ENCODE peak calls at places on chromosomes 7 and 10, in seven cellular contexts. B, I, A, N, V, W and R are unnamed samples.

GRCh38 chr10:109845308-109845707 is 78.0 kb downstream of the XPNPEP1 start:
- DNase-seq in B (no peak), I (no peak), A (no peak), N (no peak), V (no peak), W (no peak), R (no peak)

GRCh38 chr10:29725133-29725720 is 90.5 kb upstream of the SVIL start:
- DNase-seq in B (no peak), I (no peak), A (no peak), N (no peak), V (no peak), W (no peak), R (no peak)

GRCh38 chr7:79046061-79046460 is 407.4 kb downstream of the MAGI2 start:
- DNase-seq in B (no peak), I (no peak), A (no peak), N (no peak), V (no peak), W (no peak), R (no peak)

GRCh38 chr7:151392002-151392401 is 17.8 kb downstream of the WDR86 start:
- DNase-seq in B (no peak), I (no peak), A (no peak), N (peak), V (no peak), W (no peak), R (no peak)

GRCh38 chr7:12152196-12152918 is 58.7 kb upstream of the TMEM106B start:
- DNase-seq in B (no peak), I (no peak), A (no peak), N (no peak), V (no peak), W (no peak), R (no peak)

GRCh38 chr7:142776206-142776844 is 5.6 kb downstream of the PRSS2 start:
- DNase-seq in B (peak), I (no peak), A (no peak), N (no peak), V (no peak), W (no peak), R (no peak)

GRCh38 chr7:138000081-138000701 is 1.7 kb downstream of the CREB3L2 start:
- DNase-seq in B (peak), I (no peak), A (no peak), N (no peak), V (no peak), W (no peak), R (no peak)

GRCh38 chr7:4861673-4862072 is at the start of gene PAPOLB:
- DNase-seq in B (no peak), I (no peak), A (peak), N (no peak), V (no peak), W (peak), R (no peak)

GRCh38 chr7:127751062-127751722 is 99.2 kb downstream of the SND1 start:
- DNase-seq in B (peak), I (no peak), A (no peak), N (no peak), V (no peak), W (no peak), R (no peak)

GRCh38 chr7:148121426-148121825 is 469.1 kb upstream of the C7orf33 start:
- DNase-seq in B (no peak), I (no peak), A (no peak), N (no peak), V (no peak), W (no peak), R (no peak)

GRCh38 chr7:2757904-2758672 is 70.1 kb downstream of the AMZ1 start:
- DNase-seq in B (peak), I (peak), A (no peak), N (no peak), V (no peak), W (peak), R (peak)

GRCh38 chr7:112452102-112452888 is 2.0 kb downstream of the IFRD1 start:
- DNase-seq in B (peak), I (peak), A (no peak), N (peak), V (no peak), W (no peak), R (no peak)

GRCh38 chr7:5139998-5140397 is 50.0 kb upstream of the WIPI2 start:
- DNase-seq in B (peak), I (peak), A (peak), N (peak), V (no peak), W (no peak), R (no peak)

GRCh38 chr10:77020426-77021040 is 617.1 kb downstream of the KCNMA1 start:
- DNase-seq in B (no peak), I (no peak), A (no peak), N (no peak), V (no peak), W (no peak), R (no peak)

GRCh38 chr10:70602665-70603438 is at the start of gene PRF1:
- DNase-seq in B (no peak), I (peak), A (no peak), N (peak), V (no peak), W (peak), R (peak)

GRCh38 chr7:41696323-41696916 is 6.5 kb downstream of the INHBA start:
- DNase-seq in B (peak), I (peak), A (peak), N (peak), V (peak), W (no peak), R (no peak)

GRCh38 chr7:82167568-82168314 is 275.8 kb downstream of the CACNA2D1 start:
- DNase-seq in B (no peak), I (no peak), A (no peak), N (no peak), V (no peak), W (no peak), R (no peak)

GRCh38 chr7:27184342-27185012 is 555 bp downstream of the HOXA11 start:
- DNase-seq in B (peak), I (no peak), A (peak), N (peak), V (peak), W (no peak), R (no peak)

GRCh38 chr10:100101526-100102076 is 19.9 kb upstream of the CPN1 start:
- DNase-seq in B (peak), I (no peak), A (no peak), N (no peak), V (no peak), W (no peak), R (no peak)

GRCh38 chr10:12799746-12800145 is 201.8 kb downstream of the CCDC3 start:
- DNase-seq in B (no peak), I (no peak), A (no peak), N (no peak), V (no peak), W (no peak), R (no peak)

GRCh38 chr10:111756541-111757061 is 427.0 kb downstream of the GPAM start:
- DNase-seq in B (no peak), I (peak), A (peak), N (no peak), V (no peak), W (no peak), R (peak)

GRCh38 chr7:155247479-155248365 is 50.0 kb upstream of the INSIG1 start:
- DNase-seq in B (peak), I (no peak), A (no peak), N (no peak), V (no peak), W (no peak), R (no peak)

GRCh38 chr7:158355456-158356065 is 232.1 kb downstream of the PTPRN2 start:
- DNase-seq in B (no peak), I (no peak), A (no peak), N (no peak), V (no peak), W (no peak), R (no peak)

GRCh38 chr7:139745330-139746143 is 32.3 kb downstream of the HIPK2 start:
- DNase-seq in B (no peak), I (no peak), A (no peak), N (no peak), V (no peak), W (no peak), R (no peak)

GRCh38 chr10:93670372-93670771 is 32.0 kb downstream of the FRA10AC1 start:
- DNase-seq in B (no peak), I (no peak), A (no peak), N (no peak), V (no peak), W (no peak), R (no peak)

GRCh38 chr10:82266438-82266837 is 391.4 kb downstream of the NRG3 start:
- DNase-seq in B (no peak), I (no peak), A (no peak), N (no peak), V (no peak), W (no peak), R (no peak)

GRCh38 chr7:26293569-26294308 is 2.1 kb downstream of the SNX10 start:
- DNase-seq in B (no peak), I (peak), A (peak), N (no peak), V (no peak), W (peak), R (peak)

GRCh38 chr7:156780724-156781455 is 112.1 kb downstream of the LMBR1 start:
- DNase-seq in B (no peak), I (peak), A (peak), N (no peak), V (no peak), W (no peak), R (peak)

GRCh38 chr7:130559184-130559583 is 67.3 kb downstream of the MEST start:
- DNase-seq in B (no peak), I (no peak), A (no peak), N (no peak), V (no peak), W (no peak), R (no peak)

GRCh38 chr7:130566898-130567280 is 75.0 kb downstream of the MEST start:
- DNase-seq in B (no peak), I (no peak), A (no peak), N (no peak), V (no peak), W (no peak), R (no peak)

GRCh38 chr7:130566168-130566897 is 74.4 kb downstream of the MEST start:
- DNase-seq in B (peak), I (no peak), A (no peak), N (no peak), V (no peak), W (no peak), R (no peak)

DNA sequence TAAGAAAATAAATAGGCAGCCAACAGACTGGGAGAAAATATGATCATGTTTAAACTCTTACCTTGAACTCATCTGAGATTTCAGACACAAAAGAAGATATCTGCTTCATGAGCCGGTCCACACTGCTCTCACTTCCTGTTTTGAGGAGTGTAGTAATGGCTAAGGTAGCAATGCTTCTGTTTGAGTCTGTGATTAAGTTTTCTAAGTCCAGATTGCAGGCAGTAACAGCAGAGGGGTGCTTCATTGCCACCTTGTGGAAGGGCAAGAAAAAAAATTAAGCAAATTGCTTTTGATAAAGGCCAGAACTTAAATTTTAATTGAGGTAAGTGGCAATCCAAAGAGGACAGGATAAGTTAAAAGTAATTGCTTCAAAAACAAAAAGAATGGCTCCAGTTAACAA is 69.1 kb downstream of the MEST start:
- DNase-seq in B (peak), I (peak), A (peak), N (no peak), V (no peak), W (no peak), R (peak)
- TF ChIP-seq CTCF in B (peak), I (no peak), A (no peak), N (no peak), V (no peak), W (no peak), R (peak)

GRCh38 chr10:46231087-46231486 is 55.7 kb upstream of the ANTXRL start:
- DNase-seq in B (no peak), I (no peak), A (no peak), N (peak), V (no peak), W (no peak), R (no peak)
- TF ChIP-seq CTCF in B (no peak), I (no peak), A (no peak), N (no peak), V (no peak), W (no peak), R (no peak)

GRCh38 chr7:55191926-55192692 is 173.0 kb upstream of the LANCL2 start:
- DNase-seq in B (peak), I (no peak), A (no peak), N (no peak), V (no peak), W (no peak), R (no peak)
- TF ChIP-seq CTCF in B (peak), I (no peak), A (no peak), N (no peak), V (no peak), W (no peak), R (no peak)

GRCh38 chr10:129971381-129972144 is 7.5 kb upstream of the EBF3 start:
- DNase-seq in B (peak), I (peak), A (peak), N (peak), V (no peak), W (no peak), R (peak)
- TF ChIP-seq CTCF in B (peak), I (peak), A (peak), N (peak), V (no peak), W (no peak), R (no peak)

DNA sequence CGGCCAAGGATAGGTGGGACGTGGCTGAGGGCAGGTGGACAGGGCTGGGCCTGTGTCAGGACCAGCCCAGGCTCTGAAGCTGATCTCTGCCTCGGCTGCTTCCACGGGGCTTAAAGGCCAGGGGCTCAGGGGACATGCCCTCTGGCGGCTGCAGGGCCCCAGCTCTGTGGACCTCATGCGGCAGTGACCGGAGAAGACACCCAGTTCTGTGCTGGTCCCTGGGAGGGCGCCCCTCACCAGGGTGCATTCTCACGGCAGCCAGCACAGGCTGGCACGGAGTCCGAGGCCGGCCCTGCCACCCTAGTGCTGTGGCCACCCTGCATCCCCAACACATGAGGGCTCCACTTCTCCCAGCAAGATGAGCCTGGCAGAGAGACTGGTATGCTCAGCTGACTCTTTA is 30.3 kb downstream of the YKT6 start:
- DNase-seq in B (no peak), I (no peak), A (no peak), N (no peak), V (no peak), W (peak), R (no peak)
- TF ChIP-seq CTCF in B (no peak), I (no peak), A (no peak), N (no peak), V (no peak), W (no peak), R (no peak)

DNA sequence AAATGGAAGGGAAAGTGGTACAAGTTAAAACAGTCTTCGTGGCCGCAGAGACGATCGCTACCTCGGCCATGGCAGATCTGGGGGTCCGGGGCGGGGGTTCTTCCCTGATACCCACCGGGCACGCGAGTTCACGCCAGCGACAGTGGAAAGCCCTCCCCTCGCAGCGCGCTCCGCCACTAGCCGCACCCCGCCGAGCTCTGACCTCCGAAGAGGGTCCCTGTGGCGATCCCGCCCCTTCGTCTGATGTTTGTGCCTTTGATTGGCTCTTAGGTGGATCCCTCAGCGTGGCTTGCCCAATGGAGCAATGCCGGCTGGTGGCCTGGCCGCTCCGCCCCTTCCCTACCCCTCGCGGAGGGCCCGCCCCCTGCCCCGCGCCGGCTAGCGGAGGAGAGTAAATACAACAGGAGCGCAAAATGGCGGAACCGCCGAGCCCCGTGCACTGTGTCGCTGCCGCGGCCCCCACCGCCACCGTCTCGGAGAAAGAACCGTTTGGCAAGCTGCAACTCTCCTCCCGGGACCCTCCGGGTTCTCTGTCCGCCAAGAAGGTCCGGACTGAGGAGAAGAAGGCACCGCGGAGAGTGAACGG is at the start of gene RSBN1L:
- DNase-seq in B (peak), I (peak), A (peak), N (peak), V (peak), W (peak), R (peak)
- TF ChIP-seq CTCF in B (peak), I (no peak), A (peak), N (peak), V (no peak), W (peak), R (peak)

GRCh38 chr7:128869944-128870285 is 7.3 kb downstream of the ATP6V1F start:
- DNase-seq in B (no peak), I (no peak), A (no peak), N (no peak), V (no peak), W (peak), R (no peak)
- TF ChIP-seq CTCF in B (no peak), I (no peak), A (no peak), N (no peak), V (no peak), W (peak), R (no peak)